ENCODE peak calls at places on chromosome 15, in nine cellular contexts. K, X, Q, D, R, U, E, G and O are unnamed samples.
A peak's percentile ranks its signal among the peaks of the same experiment; 100 is the strongest.

GRCh38 chr15:84034831-84035753 is 200.5 kb upstream of the GOLGA6L4 start:
- DNase-seq in K (peak; percentile 66), X (no peak), Q (no peak), D (no peak), R (no peak), U (no peak), E (peak; percentile 29), G (no peak), O (peak; percentile 16)

GRCh38 chr15:75164625-75165024 is 37.1 kb upstream of the C15orf39 start:
- DNase-seq in K (no peak), X (no peak), Q (no peak), D (no peak), R (no peak), U (no peak), E (no peak), G (no peak), O (no peak)

GRCh38 chr15:53974121-53974520 is 4.1 kb upstream of the UNC13C start:
- DNase-seq in K (no peak), X (no peak), Q (no peak), D (no peak), R (no peak), U (no peak), E (no peak), G (no peak), O (no peak)

GRCh38 chr15:77380033-77380432 is 39.9 kb downstream of the PEAK1 start:
- DNase-seq in K (no peak), X (no peak), Q (no peak), D (no peak), R (no peak), U (no peak), E (no peak), G (no peak), O (no peak)

GRCh38 chr15:70699873-70700272 is 63.5 kb downstream of the UACA start:
- DNase-seq in K (no peak), X (no peak), Q (no peak), D (no peak), R (no peak), U (no peak), E (no peak), G (no peak), O (no peak)

GRCh38 chr15:77839970-77840609 is 207.4 kb upstream of the LINGO1 start:
- DNase-seq in K (no peak), X (no peak), Q (no peak), D (no peak), R (no peak), U (no peak), E (no peak), G (peak; percentile 47), O (no peak)

GRCh38 chr15:44081223-44082013 is 113.7 kb downstream of the FRMD5 start:
- DNase-seq in K (peak; percentile 34), X (no peak), Q (no peak), D (no peak), R (no peak), U (no peak), E (no peak), G (no peak), O (no peak)

GRCh38 chr15:80730931-80731330 is 35.8 kb downstream of the ABHD17C start:
- DNase-seq in K (peak; percentile 19), X (no peak), Q (no peak), D (no peak), R (no peak), U (no peak), E (no peak), G (no peak), O (no peak)

GRCh38 chr15:82810863-82811421 is 1.5 kb downstream of the WHAMM start:
- DNase-seq in K (peak; percentile 15), X (no peak), Q (no peak), D (no peak), R (no peak), U (no peak), E (no peak), G (no peak), O (peak; percentile 2)

GRCh38 chr15:72472907-72473669 is 1.0 kb upstream of the ARIH1 start:
- DNase-seq in K (peak; percentile 54), X (no peak), Q (no peak), D (no peak), R (no peak), U (no peak), E (no peak), G (no peak), O (peak; percentile 41)

GRCh38 chr15:32643907-32644445 is 2.5 kb downstream of the SCG5 start:
- DNase-seq in K (no peak), X (no peak), Q (no peak), D (no peak), R (no peak), U (no peak), E (no peak), G (no peak), O (no peak)

GRCh38 chr15:67013696-67014095 is 51.7 kb upstream of the SMAD3 start:
- DNase-seq in K (peak; percentile 60), X (peak; percentile 72), Q (no peak), D (no peak), R (peak; percentile 50), U (no peak), E (no peak), G (peak; percentile 80), O (no peak)

GRCh38 chr15:99104788-99105515 is at the start of gene SYNM:
- DNase-seq in K (peak; percentile 76), X (peak; percentile 58), Q (peak; percentile 91), D (peak; percentile 85), R (peak; percentile 84), U (peak; percentile 82), E (peak; percentile 90), G (peak; percentile 94), O (peak; percentile 85)

GRCh38 chr15:58441376-58442070 is 9.7 kb downstream of the LIPC start:
- DNase-seq in K (peak; percentile 53), X (no peak), Q (no peak), D (no peak), R (no peak), U (no peak), E (peak; percentile 78), G (no peak), O (no peak)

GRCh38 chr15:25250011-25250596 is 188.7 kb downstream of the UBE3A start:
- DNase-seq in K (no peak), X (no peak), Q (peak; percentile 4), D (no peak), R (peak; percentile 6), U (peak; percentile 6), E (no peak), G (peak; percentile 36), O (no peak)

GRCh38 chr15:48718646-48719045 is 73.1 kb upstream of the FBN1 start:
- DNase-seq in K (peak; percentile 41), X (no peak), Q (no peak), D (no peak), R (peak; percentile 22), U (no peak), E (peak; percentile 45), G (no peak), O (no peak)

GRCh38 chr15:55344206-55344605 is 25.2 kb downstream of the PIGB start:
- DNase-seq in K (peak; percentile 15), X (no peak), Q (no peak), D (no peak), R (no peak), U (peak; percentile 78), E (peak; percentile 52), G (peak; percentile 57), O (no peak)

GRCh38 chr15:67018451-67018850 is 47.0 kb upstream of the SMAD3 start:
- DNase-seq in K (no peak), X (no peak), Q (no peak), D (peak; percentile 12), R (no peak), U (no peak), E (no peak), G (no peak), O (no peak)

GRCh38 chr15:73524919-73525318 is 82.0 kb downstream of the REC114 start:
- DNase-seq in K (no peak), X (no peak), Q (no peak), D (no peak), R (no peak), U (no peak), E (no peak), G (no peak), O (no peak)

GRCh38 chr15:90665288-90666134 is 51.6 kb upstream of the BLM start:
- DNase-seq in K (peak; percentile 67), X (no peak), Q (peak; percentile 69), D (peak; percentile 20), R (peak; percentile 72), U (peak; percentile 53), E (peak; percentile 83), G (no peak), O (no peak)

GRCh38 chr15:96177279-96177678 is 153.2 kb upstream of the NR2F2 start:
- DNase-seq in K (no peak), X (no peak), Q (no peak), D (no peak), R (no peak), U (no peak), E (no peak), G (no peak), O (no peak)

GRCh38 chr15:39125904-39126303 is 455.0 kb upstream of the THBS1 start:
- DNase-seq in K (peak; percentile 59), X (no peak), Q (peak; percentile 51), D (peak; percentile 6), R (no peak), U (no peak), E (peak; percentile 19), G (peak; percentile 71), O (peak; percentile 11)

GRCh38 chr15:67957435-67958139 is 96.5 kb upstream of the PIAS1 start:
- DNase-seq in K (no peak), X (no peak), Q (no peak), D (peak; percentile 63), R (no peak), U (no peak), E (no peak), G (no peak), O (no peak)

GRCh38 chr15:70362911-70363310 is 265.2 kb upstream of the TLE3 start:
- DNase-seq in K (peak; percentile 66), X (no peak), Q (peak; percentile 80), D (peak; percentile 27), R (no peak), U (peak; percentile 17), E (peak; percentile 45), G (peak; percentile 82), O (no peak)